ENCODE peak calls at places on chromosome 17, in four cellular contexts. One of them, this sample, is unnamed.

GRCh38 chr17:14359251-14359939 is 58.5 kb downstream of the HS3ST3B1 start:
- DNase-seq in body of pancreas: no peak
- DNase-seq in ACHN: no peak
- DNase-seq in endothelial cell: no peak
- DNase-seq in this sample: no peak

GRCh38 chr17:49616086-49616485 is 40.4 kb downstream of the NXPH3 start:
- DNase-seq in body of pancreas: no peak
- DNase-seq in ACHN: peak; percentile 24
- DNase-seq in endothelial cell: no peak
- DNase-seq in this sample: no peak

GRCh38 chr17:44959821-44960523 is 8.1 kb downstream of the C1QL1 start:
- DNase-seq in body of pancreas: no peak
- DNase-seq in ACHN: no peak
- DNase-seq in endothelial cell: no peak
- DNase-seq in this sample: no peak

GRCh38 chr17:17224137-17224536 is 12.8 kb downstream of the FLCN start:
- DNase-seq in body of pancreas: no peak
- DNase-seq in ACHN: no peak
- DNase-seq in endothelial cell: no peak
- DNase-seq in this sample: no peak

GRCh38 chr17:1055751-1056645 is 59.1 kb downstream of the TIMM22 start:
- DNase-seq in body of pancreas: peak; percentile 71
- DNase-seq in ACHN: peak; percentile 52
- DNase-seq in endothelial cell: peak; percentile 71
- DNase-seq in this sample: peak; percentile 57

GRCh38 chr17:20235747-20236146 is 226.6 kb downstream of the SPECC1 start:
- DNase-seq in body of pancreas: no peak
- DNase-seq in ACHN: no peak
- DNase-seq in endothelial cell: no peak
- DNase-seq in this sample: no peak

GRCh38 chr17:34117332-34117731 is 137.8 kb upstream of the CCL2 start:
- DNase-seq in body of pancreas: no peak
- DNase-seq in ACHN: no peak
- DNase-seq in endothelial cell: no peak
- DNase-seq in this sample: no peak

GRCh38 chr17:67137860-67138259 is 93.5 kb downstream of the CACNG1 start:
- DNase-seq in body of pancreas: no peak
- DNase-seq in ACHN: no peak
- DNase-seq in endothelial cell: no peak
- DNase-seq in this sample: no peak

GRCh38 chr17:82544431-82545070 is 25.0 kb downstream of the FOXK2 start:
- DNase-seq in body of pancreas: no peak
- DNase-seq in ACHN: no peak
- DNase-seq in endothelial cell: no peak
- DNase-seq in this sample: no peak